ENCODE peak calls at places on chromosomes 12 and 14, in six cellular contexts. C, F, B, H, O and Y are unnamed samples.

GRCh38 chr12:95836630-95837239 is 22.0 kb upstream of the SNRPF start:
- DNase-seq in B (no peak), C (no peak), H (no peak), F (peak), O (no peak), Y (no peak)

GRCh38 chr14:88870777-88871176 is 46.3 kb downstream of the TTC8 start:
- DNase-seq in F (no peak), O (no peak), H (no peak), B (no peak), C (peak), Y (no peak)

GRCh38 chr14:105430042-105430441 is 10.4 kb downstream of the MTA1 start:
- DNase-seq in O (no peak), C (no peak), B (no peak), H (no peak), F (no peak), Y (no peak)

GRCh38 chr14:75427482-75428229 is at the start of gene JDP2:
- DNase-seq in F (peak), C (peak), H (peak), B (peak), O (peak), Y (peak)

GRCh38 chr14:59565112-59565511 is 11.5 kb downstream of the CCDC175 start:
- DNase-seq in H (no peak), O (no peak), B (no peak), F (no peak), C (no peak), Y (no peak)

GRCh38 chr12:48978291-48978740 is at the start of gene WNT1:
- DNase-seq in C (no peak), O (no peak), F (no peak), B (no peak), H (no peak), Y (no peak)

GRCh38 chr12:106115450-106115849 is 23.3 kb downstream of the NUAK1 start:
- DNase-seq in C (no peak), B (no peak), H (no peak), O (no peak), F (peak), Y (no peak)

GRCh38 chr12:123788541-123788940 is 26.4 kb downstream of the DNAH10 start:
- DNase-seq in C (no peak), B (no peak), H (no peak), F (no peak), O (no peak), Y (no peak)

GRCh38 chr14:20680843-20681347 is 3.5 kb upstream of the RNASE4 start:
- DNase-seq in O (no peak), B (peak), F (no peak), H (no peak), C (no peak), Y (peak)

GRCh38 chr12:113108308-113108707 is 27.3 kb downstream of the RASAL1 start:
- DNase-seq in F (no peak), O (no peak), H (no peak), C (no peak), B (no peak), Y (no peak)

GRCh38 chr14:97359391-97359790 is 562.2 kb downstream of the VRK1 start:
- DNase-seq in H (no peak), F (no peak), C (peak), O (no peak), B (no peak), Y (no peak)

GRCh38 chr14:51507556-51508511 is 143.9 kb upstream of the FRMD6 start:
- DNase-seq in O (peak), F (peak), C (peak), B (no peak), H (peak), Y (no peak)

GRCh38 chr12:88922816-88923215 is 342.5 kb upstream of the KITLG start:
- DNase-seq in F (peak), H (no peak), C (no peak), B (no peak), O (no peak), Y (no peak)

GRCh38 chr12:120096671-120097202 is 19.8 kb downstream of the RAB35 start:
- DNase-seq in O (no peak), B (no peak), F (no peak), H (no peak), C (no peak), Y (no peak)

GRCh38 chr12:19971396-19971802 is 396.9 kb upstream of the PDE3A start:
- DNase-seq in O (no peak), H (no peak), C (no peak), F (no peak), B (no peak), Y (no peak)

GRCh38 chr12:114414031-114414865 is 8.3 kb upstream of the TBX5 start:
- DNase-seq in O (no peak), F (no peak), C (no peak), B (no peak), H (no peak), Y (no peak)

GRCh38 chr12:96044017-96044985 is 8.9 kb upstream of the LTA4H start:
- DNase-seq in C (no peak), O (no peak), H (no peak), B (peak), F (peak), Y (no peak)

GRCh38 chr14:67574806-67575205 is 25.3 kb downstream of the PIGH start:
- DNase-seq in F (no peak), H (no peak), C (no peak), B (no peak), O (peak), Y (no peak)

GRCh38 chr14:36173161-36173560 is 3.4 kb downstream of the PTCSC3 start:
- DNase-seq in O (no peak), H (no peak), F (no peak), B (no peak), C (no peak), Y (no peak)

GRCh38 chr12:108477881-108478259 is 37.2 kb upstream of the FICD start:
- DNase-seq in B (no peak), F (no peak), C (no peak), H (no peak), O (no peak), Y (no peak)

GRCh38 chr12:42584539-42585174 is 4.9 kb downstream of the PRICKLE1 start:
- DNase-seq in F (peak), O (no peak), H (no peak), C (peak), B (no peak), Y (no peak)

GRCh38 chr12:114221976-114222630 is 183.8 kb downstream of the TBX5 start:
- DNase-seq in F (no peak), C (no peak), O (no peak), B (no peak), H (no peak), Y (no peak)

GRCh38 chr14:85909581-85909980 is 379.6 kb downstream of the FLRT2 start:
- DNase-seq in O (no peak), F (no peak), B (no peak), H (peak), C (no peak), Y (no peak)

GRCh38 chr12:123364532-123365140 is at the start of gene SBNO1:
- DNase-seq in C (peak), F (peak), H (peak), B (peak), O (peak), Y (peak)